ENCODE peak calls at places on chromosomes 3 and 15, in seven cellular contexts. Q is PC-3, I is stomach, N is A549, M is suprapubic skin, R is GM13976, Y is HFF-Myc. H is an unnamed sample.

GRCh38 chr3:77320514-77320913 is 280.6 kb downstream of the ROBO2 start:
- DNase-seq in Q (peak), I (no peak), N (no peak), M (no peak), R (no peak), Y (no peak), H (no peak)

GRCh38 chr15:35465763-35466162 is 80.2 kb downstream of the DPH6 start:
- DNase-seq in Q (no peak), I (no peak), N (no peak), M (no peak), R (no peak), Y (no peak), H (no peak)

GRCh38 chr3:171435143-171435542 is 25.1 kb downstream of the TNIK start:
- DNase-seq in Q (no peak), I (no peak), N (no peak), M (no peak), R (no peak), Y (no peak), H (no peak)

GRCh38 chr3:67017211-67017610 is 19.1 kb downstream of the KBTBD8 start:
- DNase-seq in Q (no peak), I (no peak), N (no peak), M (no peak), R (no peak), Y (no peak), H (no peak)

GRCh38 chr3:173938159-173938558 is 540.6 kb downstream of the NLGN1 start:
- DNase-seq in Q (peak), I (no peak), N (no peak), M (no peak), R (no peak), Y (peak), H (no peak)

GRCh38 chr15:100349696-100350433 is 8.1 kb upstream of the ADAMTS17 start:
- DNase-seq in Q (peak), I (peak), N (peak), M (peak), R (peak), Y (peak), H (no peak)

GRCh38 chr15:98503970-98504369 is 144.4 kb upstream of the IGF1R start:
- DNase-seq in Q (no peak), I (no peak), N (no peak), M (no peak), R (no peak), Y (peak), H (no peak)

GRCh38 chr15:78070049-78070698 is 7.3 kb downstream of the TBC1D2B start:
- DNase-seq in Q (peak), I (no peak), N (no peak), M (peak), R (no peak), Y (no peak), H (no peak)

GRCh38 chr3:4943553-4943952 is 35.7 kb upstream of the BHLHE40 start:
- DNase-seq in Q (peak), I (no peak), N (peak), M (no peak), R (no peak), Y (no peak), H (no peak)

GRCh38 chr15:57184502-57184901 is 191.8 kb upstream of the CGNL1 start:
- DNase-seq in Q (no peak), I (no peak), N (no peak), M (no peak), R (no peak), Y (peak), H (no peak)

GRCh38 chr3:71401695-71402231 is 181.8 kb downstream of the FOXP1 start:
- DNase-seq in Q (no peak), I (no peak), N (no peak), M (no peak), R (no peak), Y (no peak), H (no peak)

GRCh38 chr15:73153024-73153423 is 100.8 kb downstream of the NEO1 start:
- DNase-seq in Q (no peak), I (no peak), N (no peak), M (no peak), R (no peak), Y (no peak), H (no peak)

GRCh38 chr3:184133840-184134745 is 1.1 kb upstream of the EIF2B5 start:
- DNase-seq in Q (peak), I (peak), N (peak), M (peak), R (peak), Y (peak), H (peak)

GRCh38 chr15:71743861-71744382 is 66.4 kb upstream of the NR2E3 start:
- DNase-seq in Q (peak), I (peak), N (no peak), M (no peak), R (peak), Y (no peak), H (no peak)

GRCh38 chr3:43649365-43649968 is 27.7 kb upstream of the ANO10 start:
- DNase-seq in Q (no peak), I (no peak), N (no peak), M (no peak), R (no peak), Y (no peak), H (no peak)
- TF ChIP-seq CTCF in Q (no peak), I (no peak), N (no peak), M (no peak), R (no peak), Y (no peak), H (no peak)

GRCh38 chr3:111012388-111013248 is 59.0 kb upstream of the NECTIN3 start:
- DNase-seq in Q (peak), I (no peak), N (no peak), M (no peak), R (no peak), Y (no peak), H (no peak)
- TF ChIP-seq CTCF in Q (peak), I (no peak), N (no peak), M (no peak), R (no peak), Y (peak), H (peak)

DNA sequence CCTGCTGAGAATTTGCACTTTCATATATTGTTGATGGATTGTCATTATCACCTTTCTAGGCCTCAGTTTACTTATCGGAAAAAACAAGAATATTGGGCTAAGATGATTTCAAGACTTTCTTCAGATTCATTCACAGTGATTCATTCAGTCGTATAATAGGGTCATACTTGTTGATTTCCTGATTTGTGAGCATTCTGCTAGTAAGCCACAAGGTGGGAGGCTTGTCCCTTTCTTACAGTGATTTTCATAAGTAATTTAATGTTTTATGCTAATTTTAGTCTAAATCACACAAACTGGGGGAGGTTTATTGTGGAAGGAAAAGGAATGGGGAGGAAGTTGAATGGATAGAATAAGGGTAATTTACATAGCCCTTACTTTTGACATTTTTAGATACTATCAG is 126.8 kb upstream of the GOLGA6L4 start:
- DNase-seq in Q (peak), I (no peak), N (no peak), M (no peak), R (no peak), Y (no peak), H (no peak)
- TF ChIP-seq CTCF in Q (peak), I (no peak), N (no peak), M (no peak), R (no peak), Y (no peak), H (peak)

DNA sequence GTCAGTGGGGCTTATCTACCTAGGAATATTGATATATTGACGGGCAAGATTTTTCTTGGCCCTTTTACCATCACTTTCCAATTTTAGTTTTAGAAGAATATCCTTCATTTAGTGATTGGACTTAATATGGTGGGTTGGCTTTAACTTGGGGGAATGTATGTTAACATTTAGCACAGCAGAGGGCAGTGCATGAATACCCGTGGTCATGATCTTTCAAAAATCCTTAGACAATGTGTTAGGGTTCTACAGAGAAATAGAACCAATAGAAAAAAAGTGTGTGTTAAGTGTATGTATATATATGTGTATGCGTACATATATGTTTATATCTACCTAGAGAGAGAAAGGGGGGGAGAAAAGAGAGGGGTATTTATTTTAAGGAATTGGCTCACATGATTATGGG is 36.9 kb downstream of the GPR171 start:
- DNase-seq in Q (peak), I (no peak), N (no peak), M (no peak), R (peak), Y (no peak), H (no peak)
- TF ChIP-seq CTCF in Q (peak), I (no peak), N (peak), M (no peak), R (no peak), Y (no peak), H (peak)